ENCODE peak calls at places on chromosomes 16 and 17, in five cellular contexts. E, O, C, T and U are unnamed samples.

GRCh38 chr17:20996724-20997615 is 45.8 kb downstream of the USP22 start:
- DNase-seq in T (no peak), E (no peak), C (no peak), O (no peak), U (no peak)

GRCh38 chr17:40095944-40096791 is 4.2 kb downstream of the NR1D1 start:
- DNase-seq in T (no peak), E (peak), O (no peak), C (peak), U (no peak)

GRCh38 chr17:45848868-45849535 is 4.3 kb downstream of the SPPL2C start:
- DNase-seq in T (no peak), O (no peak), C (no peak), E (peak), U (peak)

GRCh38 chr17:81027591-81028505 is 7.1 kb upstream of the BAIAP2 start:
- DNase-seq in O (no peak), E (peak), T (no peak), C (no peak), U (no peak)

GRCh38 chr16:50460538-50461399 is 87.4 kb upstream of the NKD1 start:
- DNase-seq in O (no peak), T (no peak), E (no peak), C (no peak), U (no peak)

GRCh38 chr16:88019847-88020512 is 68.7 kb downstream of the BANP start:
- DNase-seq in O (no peak), C (no peak), T (no peak), E (no peak), U (no peak)

GRCh38 chr16:28538733-28539596 is at the start of gene NUPR1:
- DNase-seq in C (no peak), E (peak), O (peak), T (peak), U (peak)

GRCh38 chr17:72822358-72823023 is 270.0 kb downstream of the SLC39A11 start:
- DNase-seq in T (no peak), E (no peak), C (no peak), O (no peak), U (no peak)

GRCh38 chr17:27226611-27227234 is 67.2 kb upstream of the WSB1 start:
- DNase-seq in O (peak), E (no peak), C (no peak), T (peak), U (no peak)

GRCh38 chr16:53061701-53062159 is 6.9 kb downstream of the CHD9 start:
- DNase-seq in T (no peak), C (peak), E (peak), O (no peak), U (no peak)

GRCh38 chr17:50884354-50885311 is 18.5 kb upstream of the TOB1 start:
- DNase-seq in T (no peak), O (no peak), E (no peak), C (no peak), U (no peak)

GRCh38 chr17:14205992-14206461 is 30.6 kb downstream of the CDRT15 start:
- DNase-seq in E (no peak), O (peak), C (no peak), T (no peak), U (no peak)

GRCh38 chr17:82172461-82173160 is 40.0 kb downstream of the CCDC57 start:
- DNase-seq in E (no peak), T (no peak), C (no peak), O (no peak), U (no peak)

GRCh38 chr17:10435096-10435495 is 13.3 kb upstream of the MYH8 start:
- DNase-seq in O (peak), E (no peak), T (no peak), C (no peak), U (no peak)